ENCODE peak calls at places on chromosomes 16 and 17, in six cellular contexts. T is globus pallidus; P is effector memory CD8-positive, alpha-beta T cell; C is esophagus muscularis mucosa; V is left cardiac atrium; Z is CD8-positive, alpha-beta memory T cell. S is an unnamed sample.

GRCh38 chr16:49494386-49495150 is 121.0 kb downstream of the C16orf78 start:
- DNase-seq in C (no peak), Z (no peak), P (no peak), T (no peak), V (no peak), S (no peak)

GRCh38 chr17:81666342-81667191 is at the start of the genes CCDC137 and OXLD1:
- DNase-seq in C (peak; percentile 98), P (peak; percentile 88), V (peak; percentile 98), T (peak; percentile 92), Z (peak; percentile 94), S (peak; percentile 99)

GRCh38 chr17:49290690-49291326 is 60.2 kb upstream of the PHOSPHO1 start:
- DNase-seq in P (peak; percentile 10), Z (no peak), V (no peak), C (no peak), T (peak; percentile 9), S (no peak)

GRCh38 chr16:21563676-21564075 is 35.7 kb upstream of the METTL9 start:
- DNase-seq in Z (no peak), V (no peak), P (no peak), C (no peak), T (no peak), S (peak; percentile 27)

GRCh38 chr17:17605747-17606083 is 14.2 kb upstream of the PEMT start:
- DNase-seq in T (no peak), P (no peak), V (no peak), Z (no peak), C (no peak), S (no peak)

GRCh38 chr16:4265676-4266075 is 7.1 kb downstream of the TFAP4 start:
- DNase-seq in V (no peak), T (no peak), Z (no peak), P (no peak), C (no peak), S (no peak)

GRCh38 chr16:69930117-69930776 is 20.9 kb upstream of the CLEC18A start:
- DNase-seq in P (peak; percentile 45), Z (peak; percentile 61), V (peak; percentile 55), T (peak; percentile 69), C (no peak), S (no peak)

GRCh38 chr16:46884513-46885293 is 541 bp downstream of the GPT2 start:
- DNase-seq in Z (no peak), V (no peak), C (no peak), P (no peak), T (peak; percentile 77), S (no peak)

GRCh38 chr16:10752843-10753523 is 9.3 kb downstream of the NUBP1 start:
- DNase-seq in Z (no peak), V (peak; percentile 70), P (no peak), C (no peak), T (peak; percentile 73), S (peak; percentile 88)

GRCh38 chr17:2777242-2777867 is 18.9 kb upstream of the RAP1GAP2 start:
- DNase-seq in T (no peak), V (no peak), Z (no peak), P (no peak), C (no peak), S (peak; percentile 18)

GRCh38 chr16:57704905-57705852 is 10.6 kb downstream of the DRC7 start:
- DNase-seq in T (no peak), P (no peak), Z (no peak), C (no peak), V (no peak), S (no peak)

GRCh38 chr17:5745091-5745820 is 160.9 kb upstream of the NLRP1 start:
- DNase-seq in C (peak; percentile 53), V (no peak), Z (no peak), T (no peak), P (no peak), S (no peak)

GRCh38 chr17:82830249-82830661 is 9.6 kb downstream of the ZNF750 start:
- DNase-seq in V (peak; percentile 86), Z (no peak), P (no peak), T (no peak), C (no peak), S (peak; percentile 91)

GRCh38 chr17:64622931-64623654 is 39.0 kb downstream of the SMURF2 start:
- DNase-seq in T (no peak), Z (no peak), V (no peak), C (no peak), P (no peak), S (no peak)

GRCh38 chr17:72599891-72600290 is 479.1 kb downstream of the SOX9 start:
- DNase-seq in Z (no peak), C (no peak), T (no peak), V (no peak), P (no peak), S (no peak)

GRCh38 chr16:64532117-64532516 is 589.7 kb downstream of the CDH11 start:
- DNase-seq in P (no peak), V (no peak), C (peak; percentile 45), Z (no peak), T (no peak), S (no peak)

GRCh38 chr16:56347670-56348069 is 77.7 kb downstream of the AMFR start:
- DNase-seq in V (peak; percentile 17), C (no peak), Z (peak; percentile 28), T (no peak), P (no peak), S (peak; percentile 15)